ENCODE peak calls at places on chromosomes 4 and X, in ten cellular contexts. X is HTR-8/SVneo; U is T-helper 17 cell; F is heart left ventricle; T is NCI-H524; K is lung; H is NCI-H510A treated with DMSO at 0.1 percent for 48 hours; A is ELR; Q is stimulated activated CD4-positive, alpha-beta T cell treated with anti-CD3 and anti-CD28 coated beads, TNF-alpha, amount 100 ng/mL, for 48 hours; R is GM12878. Z is an unnamed sample.

GRCh38 chr4:3599951-3600350 is 67.7 kb upstream of the LRPAP1 start:
- DNase-seq in R (no peak), X (no peak), Q (no peak), A (no peak), K (no peak), U (no peak), H (no peak), T (no peak), F (no peak), Z (no peak)

GRCh38 chrX:121571333-121571732 is 523.9 kb downstream of the GLUD2 start:
- DNase-seq in R (no peak), T (no peak), K (no peak), A (no peak), Q (no peak), X (no peak), H (no peak), F (no peak), U (no peak), Z (no peak)

GRCh38 chr4:82372502-82372873 is 1.3 kb downstream of the HNRNPD start:
- DNase-seq in R (no peak), X (no peak), H (peak), Q (peak), T (peak), A (peak), F (peak), U (no peak), K (peak), Z (no peak)

GRCh38 chr4:56976283-56976877 is 1.0 kb downstream of the NOA1 start:
- DNase-seq in R (no peak), T (no peak), U (no peak), K (no peak), X (no peak), A (peak), H (no peak), Q (no peak), F (no peak), Z (peak)

GRCh38 chr4:38782452-38783108 is at the start of gene TLR10:
- DNase-seq in K (peak), A (peak), U (no peak), Q (peak), X (peak), R (peak), T (peak), H (peak), F (peak), Z (no peak)

GRCh38 chr4:73053076-73053475 is 16.4 kb downstream of the COX18 start:
- DNase-seq in X (no peak), T (no peak), A (no peak), U (no peak), K (no peak), Q (no peak), R (no peak), F (no peak), H (no peak), Z (no peak)

GRCh38 chr4:93289241-93289640 is 539.3 kb upstream of the ATOH1 start:
- DNase-seq in X (no peak), T (no peak), A (no peak), R (no peak), U (no peak), H (no peak), F (no peak), K (no peak), Q (no peak), Z (no peak)

GRCh38 chr4:126470862-126471261 is 1156.1 kb downstream of the FAT4 start:
- DNase-seq in A (peak), F (no peak), T (no peak), U (no peak), K (no peak), X (no peak), R (no peak), H (no peak), Q (no peak), Z (no peak)

GRCh38 chrX:64850371-64851082 is 125.7 kb downstream of the ZC4H2 start:
- DNase-seq in Q (peak), H (no peak), R (no peak), T (no peak), X (no peak), K (no peak), A (no peak), F (no peak), U (no peak), Z (no peak)

GRCh38 chrX:110022555-110023448 is 19.9 kb downstream of the TMEM164 start:
- DNase-seq in A (no peak), R (no peak), K (no peak), F (no peak), U (no peak), H (no peak), X (no peak), T (no peak), Q (no peak), Z (no peak)

GRCh38 chr4:140249351-140249750 is 95.4 kb upstream of the MAML3 start:
- DNase-seq in R (no peak), X (no peak), F (no peak), Q (no peak), K (no peak), U (no peak), T (no peak), H (no peak), A (peak), Z (no peak)

GRCh38 chr4:156977435-156978160 is 6.0 kb upstream of the PDGFC start:
- DNase-seq in K (no peak), H (no peak), R (no peak), X (no peak), Q (no peak), T (no peak), U (no peak), A (peak), F (no peak), Z (no peak)

GRCh38 chr4:129059028-129059427 is 34.3 kb downstream of the SCLT1 start:
- DNase-seq in H (no peak), K (no peak), A (no peak), T (no peak), R (no peak), U (no peak), X (no peak), F (no peak), Q (no peak), Z (no peak)

GRCh38 chrX:44071070-44071645 is 98.0 kb upstream of the NDP start:
- DNase-seq in Q (no peak), T (no peak), H (no peak), X (no peak), R (no peak), A (peak), K (no peak), U (no peak), F (no peak), Z (no peak)